ENCODE peak calls at places on chromosomes 6 and 20, in seven cellular contexts. M is adrenal gland, F is gastrocnemius medialis, R is IMR-90, Z is H1, O is ovary, E is stomach. G is an unnamed sample. For H3K4me1, the result is how much of the 10 kb centered on the place peaks cover.

GRCh38 chr20:53837126-53837826 is 233.1 kb downstream of the BCAS1 start:
- DNase-seq in O (no peak), M (no peak), E (no peak), R (no peak), F (no peak), Z (no peak), G (no peak)

GRCh38 chr6:160461641-160462040 is 113.5 kb downstream of the SLC22A3 start:
- DNase-seq in F (no peak), O (no peak), Z (no peak), R (peak), M (no peak), E (no peak), G (no peak)

GRCh38 chr6:154307696-154308425 is 48.7 kb downstream of the IPCEF1 start:
- DNase-seq in O (no peak), R (no peak), Z (no peak), E (no peak), F (no peak), M (no peak), G (no peak)

GRCh38 chr20:37886851-37887297 is 16.1 kb upstream of the VSTM2L start:
- DNase-seq in F (no peak), Z (no peak), E (peak), O (no peak), M (peak), R (no peak), G (no peak)

GRCh38 chr6:139687055-139687454 is 312.6 kb upstream of the CITED2 start:
- DNase-seq in M (no peak), E (no peak), F (no peak), Z (no peak), O (no peak), R (no peak), G (no peak)

GRCh38 chr20:11901127-11901526 is 16.6 kb upstream of the BTBD3 start:
- DNase-seq in Z (no peak), E (no peak), M (no peak), O (no peak), R (peak), F (no peak), G (no peak)

GRCh38 chr20:31675828-31676533 is 38.3 kb downstream of the COX4I2 start:
- DNase-seq in O (peak), R (peak), F (no peak), M (no peak), Z (no peak), E (no peak), G (no peak)

GRCh38 chr6:157855325-157855724 is 32.3 kb downstream of the SNX9 start:
- DNase-seq in F (no peak), Z (no peak), E (no peak), M (no peak), R (no peak), O (no peak), G (no peak)

GRCh38 chr6:168015492-168016175 is 18.2 kb downstream of the KIF25 start:
- DNase-seq in F (no peak), E (no peak), R (no peak), M (no peak), Z (no peak), O (no peak), G (no peak)

GRCh38 chr20:59783020-59784010 is 150.1 kb downstream of the SYCP2 start:
- DNase-seq in M (peak), R (peak), Z (peak), F (no peak), E (peak), O (peak), G (no peak)

GRCh38 chr6:136129365-136129764 is 120.7 kb downstream of the MTFR2 start:
- DNase-seq in Z (no peak), O (no peak), F (no peak), R (no peak), M (peak), E (no peak), G (no peak)

GRCh38 chr6:68087399-68088133 is 547.5 kb upstream of the ADGRB3 start:
- DNase-seq in R (no peak), O (no peak), E (no peak), M (no peak), Z (no peak), F (no peak), G (no peak)

GRCh38 chr20:53984354-53984753 is 86.0 kb downstream of the BCAS1 start:
- DNase-seq in E (no peak), F (no peak), R (no peak), M (no peak), Z (no peak), O (no peak), G (no peak)

GRCh38 chr6:160118620-160119234 is 2.9 kb upstream of the SLC22A1 start:
- DNase-seq in M (no peak), F (no peak), R (no peak), E (no peak), O (no peak), Z (no peak), G (no peak)

GRCh38 chr6:169223006-169223405 is 30.6 kb downstream of the THBS2 start:
- DNase-seq in Z (no peak), R (no peak), M (no peak), F (no peak), O (no peak), E (peak), G (no peak)

GRCh38 chr6:13378669-13379590 is 50.6 kb upstream of the TBC1D7 start:
- DNase-seq in M (no peak), E (peak), F (no peak), Z (no peak), R (no peak), O (no peak), G (no peak)

GRCh38 chr6:75611702-75612375 is 10.2 kb downstream of the SENP6 start:
- DNase-seq in E (no peak), O (no peak), M (no peak), F (no peak), Z (no peak), R (peak), G (no peak)

GRCh38 chr6:167799033-167799933 is 27.4 kb upstream of the AFDN start:
- DNase-seq in R (no peak), F (no peak), M (no peak), Z (no peak), E (no peak), O (no peak), G (no peak)

GRCh38 chr6:109318328-109318876 is 63.9 kb downstream of the CD164 start:
- DNase-seq in Z (no peak), F (peak), M (no peak), O (no peak), R (no peak), E (no peak), G (no peak)

GRCh38 chr6:106110167-106110826 is 24.2 kb downstream of the PRDM1 start:
- DNase-seq in E (peak), F (no peak), R (no peak), Z (no peak), M (no peak), O (no peak), G (no peak)

GRCh38 chr6:148203281-148203925 is 139.2 kb upstream of the SASH1 start:
- DNase-seq in Z (no peak), E (no peak), F (no peak), M (no peak), R (peak), O (no peak), G (no peak)

GRCh38 chr20:53654932-53655674 is 61.5 kb upstream of the ZNF217 start:
- DNase-seq in E (peak), F (no peak), R (no peak), M (peak), Z (no peak), O (no peak), G (no peak)

GRCh38 chr6:155347800-155348199 is 33.5 kb upstream of the TFB1M start:
- DNase-seq in R (no peak), E (no peak), F (no peak), Z (no peak), M (no peak), O (no peak), G (no peak)

GRCh38 chr6:30234361-30234760 is 21.2 kb upstream of the TRIM26 start:
- DNase-seq in M (no peak), F (no peak), O (no peak), E (no peak), R (peak), Z (no peak), G (no peak)

GRCh38 chr6:30238178-30238795 is 25.1 kb upstream of the TRIM26 start:
- DNase-seq in M (no peak), E (no peak), R (peak), O (no peak), F (no peak), Z (no peak), G (no peak)
- TF ChIP-seq CTCF in M (peak), E (no peak), R (peak), O (no peak), F (no peak), Z (no peak), G (no peak)

DNA sequence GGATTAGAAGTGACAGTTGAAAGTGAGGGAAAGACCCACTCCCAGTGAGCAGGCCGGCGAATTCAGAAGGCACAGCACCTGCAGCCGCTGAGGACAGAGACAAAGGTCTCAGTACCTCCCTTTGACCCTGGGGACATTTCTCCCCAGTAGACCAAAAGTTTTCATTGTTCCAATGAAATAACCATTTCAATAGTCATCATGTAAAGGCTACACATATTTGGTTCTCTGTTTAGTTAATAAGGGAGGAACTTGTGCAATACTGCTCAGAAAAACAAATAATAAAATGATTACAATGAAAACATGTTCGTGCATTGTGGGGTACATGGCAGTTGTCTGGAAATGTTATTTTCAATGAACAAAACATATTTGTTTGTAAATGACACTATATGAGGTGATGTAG is 52.5 kb downstream of the EDN1 start:
- DNase-seq in R (no peak), F (no peak), Z (no peak), E (no peak), O (no peak), M (no peak), G (no peak)
- H3K4me1 ChIP-seq in R (under half), F (under half), Z (under half), E (under half), O (under half), M (under half), G (under half)

DNA sequence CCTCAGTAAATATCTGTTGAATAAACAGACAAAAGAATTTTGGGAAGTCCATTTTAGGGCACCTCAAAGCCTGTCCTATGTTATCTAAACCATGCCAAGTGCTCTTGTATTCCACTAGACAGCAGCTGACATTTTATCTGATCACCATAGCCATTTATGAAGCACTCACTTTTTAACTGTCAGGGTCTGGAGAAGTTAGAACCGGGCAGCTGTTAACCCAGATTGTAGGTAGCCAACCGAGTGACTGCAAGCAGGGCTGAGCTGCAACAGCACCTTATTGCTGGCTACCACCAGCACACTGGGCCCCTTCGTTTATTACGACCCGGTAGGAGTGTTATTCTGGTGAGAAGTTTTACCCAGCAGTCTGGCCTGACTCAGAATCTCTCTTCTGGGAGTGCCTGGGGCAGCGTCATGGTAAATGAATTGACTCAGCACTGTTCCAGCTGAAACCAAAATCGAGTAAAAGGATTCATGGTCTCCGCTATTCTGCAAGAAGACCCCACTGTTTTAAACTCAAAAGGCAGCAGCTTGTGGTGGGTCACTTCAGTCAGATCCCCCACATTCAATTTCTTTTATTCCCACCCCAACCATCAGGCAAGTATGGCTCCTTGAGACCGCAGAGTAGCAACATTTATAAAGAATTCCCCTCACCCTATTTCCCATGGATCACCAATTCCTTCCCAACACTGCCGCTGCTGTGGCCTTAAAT is 1.7 kb downstream of the UBE2V1 start:
- DNase-seq in E (no peak), R (peak), O (no peak), F (no peak), Z (no peak), M (peak), G (no peak)
- TF ChIP-seq POLR2A in E (no peak), R (peak), O (no peak), F (no peak), Z (no peak), M (no peak), G (no peak)

DNA sequence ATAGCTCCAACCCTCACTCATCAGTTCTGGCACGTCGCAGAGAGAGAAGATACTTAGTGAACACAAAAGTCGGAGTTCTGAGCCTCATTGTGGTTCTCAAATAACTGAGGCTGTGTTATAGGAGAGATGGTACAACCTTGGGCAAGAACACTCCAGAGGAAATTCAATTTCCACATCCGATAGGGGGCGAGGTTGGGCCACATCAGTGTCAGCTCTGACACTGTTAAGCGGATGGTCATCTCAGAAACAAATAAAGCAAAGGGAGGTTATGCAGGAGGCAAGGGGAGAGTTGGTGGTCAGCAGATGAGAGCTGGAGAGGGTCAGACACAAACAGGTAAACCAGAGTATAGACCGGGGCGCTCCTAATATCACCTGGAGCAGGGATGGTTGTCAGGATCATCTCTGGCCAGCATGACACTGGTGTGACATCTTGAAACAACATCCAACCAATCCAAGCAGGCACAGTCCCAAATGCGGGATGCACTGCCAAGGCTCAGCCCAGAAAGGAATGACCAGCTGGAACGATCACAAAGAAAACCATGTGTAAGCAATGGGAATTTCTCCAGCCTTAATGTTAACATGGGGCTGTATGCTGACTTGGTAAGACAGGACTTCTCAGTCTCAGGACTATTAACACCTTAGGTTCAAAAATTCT is 331.8 kb downstream of the HACE1 start:
- DNase-seq in F (no peak), E (no peak), M (peak), R (no peak), Z (peak), O (no peak), G (no peak)
- TF ChIP-seq CTCF in F (no peak), E (no peak), M (no peak), R (peak), Z (peak), O (no peak), G (peak)

G was measured in esophagus squamous epithelium.